ENCODE peak calls at places on chromosomes 7 and 10, in nine cellular contexts. A, T, G, B, W, E, M, H and F are unnamed samples.

GRCh38 chr10:121092341-121093099 is 241.4 kb downstream of the WDR11 start:
- DNase-seq in A (no peak), T (no peak), G (peak), B (no peak), W (no peak), E (no peak), M (peak), H (peak), F (peak)

GRCh38 chr7:690478-691360 is 35.8 kb upstream of the DNAAF5 start:
- DNase-seq in A (no peak), T (no peak), G (peak), B (no peak), W (no peak), E (peak), M (no peak), H (no peak), F (no peak)

GRCh38 chr10:99234067-99234738 is 1.4 kb downstream of the HPSE2 start:
- DNase-seq in A (no peak), T (peak), G (peak), B (no peak), W (no peak), E (peak), M (peak), H (no peak), F (peak)

GRCh38 chr7:36278767-36279171 is 110.9 kb upstream of the ANLN start:
- DNase-seq in A (peak), T (no peak), G (no peak), B (peak), W (peak), E (peak), M (no peak), H (peak), F (no peak)

GRCh38 chr7:101138149-101138870 is 11.4 kb downstream of the SERPINE1 start:
- DNase-seq in A (peak), T (peak), G (peak), B (peak), W (peak), E (peak), M (peak), H (peak), F (peak)

GRCh38 chr7:1323178-1324027 is 90.7 kb downstream of the UNCX start:
- DNase-seq in A (no peak), T (no peak), G (no peak), B (no peak), W (no peak), E (no peak), M (no peak), H (no peak), F (no peak)

GRCh38 chr7:36128448-36129047 is 24.5 kb upstream of the EEPD1 start:
- DNase-seq in A (peak), T (peak), G (peak), B (peak), W (peak), E (peak), M (peak), H (peak), F (peak)

GRCh38 chr10:17059197-17059688 is 70.4 kb downstream of the CUBN start:
- DNase-seq in A (peak), T (peak), G (no peak), B (no peak), W (peak), E (no peak), M (no peak), H (peak), F (peak)

GRCh38 chr10:7039859-7040258 is 371.0 kb downstream of the SFMBT2 start:
- DNase-seq in A (no peak), T (no peak), G (no peak), B (no peak), W (no peak), E (no peak), M (no peak), H (no peak), F (no peak)

GRCh38 chr10:59177031-59177861 is 803 bp downstream of the PHYHIPL start:
- DNase-seq in A (peak), T (peak), G (no peak), B (peak), W (peak), E (no peak), M (no peak), H (peak), F (peak)

GRCh38 chr7:74173491-74173865 is 678 bp upstream of the EIF4H start:
- DNase-seq in A (no peak), T (no peak), G (no peak), B (no peak), W (no peak), E (no peak), M (no peak), H (no peak), F (peak)

GRCh38 chr7:151773795-151774194 is 103.1 kb downstream of the PRKAG2 start:
- DNase-seq in A (no peak), T (no peak), G (no peak), B (no peak), W (no peak), E (no peak), M (no peak), H (no peak), F (no peak)

GRCh38 chr10:132248455-132249231 is 59.1 kb downstream of the STK32C start:
- DNase-seq in A (no peak), T (peak), G (peak), B (no peak), W (no peak), E (no peak), M (peak), H (peak), F (no peak)

GRCh38 chr7:66503036-66503370 is 125.7 kb upstream of the KCTD7 start:
- DNase-seq in A (no peak), T (no peak), G (no peak), B (no peak), W (no peak), E (peak), M (no peak), H (no peak), F (no peak)

GRCh38 chr10:1454428-1454827 is 282.9 kb downstream of the ADARB2 start:
- DNase-seq in A (no peak), T (no peak), G (no peak), B (no peak), W (no peak), E (no peak), M (no peak), H (no peak), F (no peak)

GRCh38 chr10:58573970-58574538 is 61.4 kb downstream of the BICC1 start:
- DNase-seq in A (no peak), T (no peak), G (no peak), B (peak), W (peak), E (no peak), M (no peak), H (no peak), F (no peak)

GRCh38 chr7:157794764-157795101 is 457.9 kb downstream of the DNAJB6 start:
- DNase-seq in A (no peak), T (no peak), G (no peak), B (no peak), W (no peak), E (no peak), M (no peak), H (no peak), F (no peak)

GRCh38 chr7:157302314-157302711 is 34.5 kb upstream of the DNAJB6 start:
- DNase-seq in A (no peak), T (no peak), G (peak), B (peak), W (no peak), E (peak), M (peak), H (peak), F (no peak)

GRCh38 chr7:34158754-34159153 is 253.4 kb downstream of the BMPER start:
- DNase-seq in A (no peak), T (no peak), G (no peak), B (no peak), W (no peak), E (no peak), M (no peak), H (no peak), F (no peak)

GRCh38 chr10:27998178-27998953 is 513 bp downstream of the ODAD2 start:
- DNase-seq in A (no peak), T (no peak), G (peak), B (no peak), W (no peak), E (no peak), M (peak), H (peak), F (peak)

GRCh38 chr10:129637010-129637409 is 170.0 kb downstream of the MGMT start:
- DNase-seq in A (no peak), T (no peak), G (no peak), B (no peak), W (no peak), E (no peak), M (no peak), H (no peak), F (no peak)

GRCh38 chr10:104076743-104077160 is 8.9 kb downstream of the COL17A1 start:
- DNase-seq in A (no peak), T (peak), G (peak), B (no peak), W (no peak), E (no peak), M (peak), H (peak), F (no peak)

GRCh38 chr7:129952164-129952652 is 552 bp downstream of the UBE2H start:
- DNase-seq in A (no peak), T (no peak), G (peak), B (no peak), W (no peak), E (peak), M (peak), H (peak), F (peak)

GRCh38 chr7:149879271-149879711 is 5.5 kb downstream of the ATP6V0E2 start:
- DNase-seq in A (no peak), T (no peak), G (no peak), B (no peak), W (no peak), E (no peak), M (no peak), H (no peak), F (no peak)

GRCh38 chr10:77168161-77168560 is 469.4 kb downstream of the KCNMA1 start:
- DNase-seq in A (no peak), T (no peak), G (no peak), B (no peak), W (no peak), E (no peak), M (no peak), H (peak), F (no peak)

GRCh38 chr10:51832652-51833383 is 133.4 kb upstream of the CSTF2T start:
- DNase-seq in A (peak), T (peak), G (no peak), B (no peak), W (peak), E (peak), M (no peak), H (peak), F (peak)

GRCh38 chr7:4700577-4701235 is 18.6 kb downstream of the FOXK1 start:
- DNase-seq in A (peak), T (peak), G (no peak), B (no peak), W (no peak), E (no peak), M (no peak), H (no peak), F (peak)

DNA sequence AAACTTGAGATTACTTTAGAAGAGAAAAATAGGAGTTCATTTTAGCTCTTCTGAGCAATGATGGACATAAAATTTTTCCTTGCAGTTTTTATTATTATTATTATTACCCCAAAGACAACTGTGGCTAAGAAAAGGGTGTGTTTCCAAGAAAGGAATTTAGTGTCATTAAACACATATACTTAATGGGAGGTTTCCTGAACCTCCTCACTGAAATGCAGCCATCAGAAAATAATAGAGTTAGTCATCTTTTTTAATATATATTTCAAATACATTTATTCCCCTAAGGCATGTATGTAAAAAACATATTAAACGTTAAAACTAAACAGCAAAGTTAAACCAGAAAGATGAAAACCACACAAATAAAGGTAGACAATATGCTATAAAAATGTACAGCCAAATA is 66.8 kb downstream of the CRPPA start:
- DNase-seq in A (no peak), T (no peak), G (no peak), B (no peak), W (no peak), E (no peak), M (no peak), H (peak), F (no peak)
- TF ChIP-seq CTCF in A (no peak), T (no peak), G (no peak), B (no peak), W (no peak), E (no peak), M (no peak), H (no peak), F (no peak)

GRCh38 chr7:117755136-117755535 is 118.1 kb downstream of the CTTNBP2 start:
- DNase-seq in A (no peak), T (no peak), G (no peak), B (no peak), W (no peak), E (no peak), M (no peak), H (no peak), F (no peak)

GRCh38 chr7:117756586-117756985 is 116.7 kb downstream of the CTTNBP2 start:
- DNase-seq in A (no peak), T (no peak), G (no peak), B (no peak), W (no peak), E (no peak), M (no peak), H (no peak), F (no peak)

GRCh38 chr7:117751775-117752174 is 121.5 kb downstream of the CTTNBP2 start:
- DNase-seq in A (no peak), T (no peak), G (no peak), B (no peak), W (no peak), E (no peak), M (no peak), H (no peak), F (no peak)

DNA sequence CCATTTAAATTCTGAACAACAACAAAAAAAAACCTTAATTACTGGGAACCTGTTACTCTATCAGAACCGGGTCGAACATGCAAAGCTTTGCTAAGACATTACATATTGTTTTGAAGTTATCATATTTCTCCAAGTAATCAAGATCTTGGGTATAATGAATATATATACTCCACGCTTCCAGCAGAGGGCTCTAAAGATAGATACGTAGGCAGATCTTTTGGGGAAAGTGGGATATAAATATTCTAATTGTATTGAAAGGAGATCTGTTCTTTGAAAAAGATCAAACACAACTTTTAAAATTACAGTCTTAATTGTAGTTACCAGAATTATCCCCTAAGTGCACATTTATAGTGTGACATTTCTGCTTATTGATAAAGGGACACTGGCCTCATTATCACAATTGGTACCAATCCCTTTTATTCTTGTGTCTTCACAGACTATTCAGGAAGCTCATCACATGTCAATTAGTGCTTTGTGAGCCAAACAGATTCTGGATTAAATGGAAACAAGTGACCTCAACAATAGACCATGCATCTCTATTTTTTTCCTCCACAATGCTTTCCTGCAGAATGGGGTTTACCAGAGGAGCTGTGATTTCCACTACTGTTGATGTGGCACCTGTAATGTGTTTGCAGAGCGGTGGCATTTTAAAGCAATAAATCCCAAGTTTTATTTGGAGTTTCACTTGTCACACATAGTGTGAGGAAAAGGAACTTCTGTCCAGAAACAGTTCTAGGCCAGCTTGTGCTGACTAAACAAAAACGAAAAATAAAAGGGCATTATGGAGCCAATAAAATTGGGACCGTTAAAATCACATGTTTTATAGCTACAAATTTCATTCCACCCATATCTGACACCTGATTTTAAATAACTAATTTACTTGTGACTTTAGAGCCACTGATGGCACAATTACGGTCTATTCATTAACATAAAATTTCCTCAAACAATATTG is 122.4 kb downstream of the CTTNBP2 start:
- DNase-seq in A (no peak), T (peak), G (no peak), B (no peak), W (no peak), E (no peak), M (no peak), H (peak), F (no peak)
- TF ChIP-seq CTCF in A (peak), T (peak), G (peak), B (peak), W (peak), E (peak), M (peak), H (peak), F (peak)

DNA sequence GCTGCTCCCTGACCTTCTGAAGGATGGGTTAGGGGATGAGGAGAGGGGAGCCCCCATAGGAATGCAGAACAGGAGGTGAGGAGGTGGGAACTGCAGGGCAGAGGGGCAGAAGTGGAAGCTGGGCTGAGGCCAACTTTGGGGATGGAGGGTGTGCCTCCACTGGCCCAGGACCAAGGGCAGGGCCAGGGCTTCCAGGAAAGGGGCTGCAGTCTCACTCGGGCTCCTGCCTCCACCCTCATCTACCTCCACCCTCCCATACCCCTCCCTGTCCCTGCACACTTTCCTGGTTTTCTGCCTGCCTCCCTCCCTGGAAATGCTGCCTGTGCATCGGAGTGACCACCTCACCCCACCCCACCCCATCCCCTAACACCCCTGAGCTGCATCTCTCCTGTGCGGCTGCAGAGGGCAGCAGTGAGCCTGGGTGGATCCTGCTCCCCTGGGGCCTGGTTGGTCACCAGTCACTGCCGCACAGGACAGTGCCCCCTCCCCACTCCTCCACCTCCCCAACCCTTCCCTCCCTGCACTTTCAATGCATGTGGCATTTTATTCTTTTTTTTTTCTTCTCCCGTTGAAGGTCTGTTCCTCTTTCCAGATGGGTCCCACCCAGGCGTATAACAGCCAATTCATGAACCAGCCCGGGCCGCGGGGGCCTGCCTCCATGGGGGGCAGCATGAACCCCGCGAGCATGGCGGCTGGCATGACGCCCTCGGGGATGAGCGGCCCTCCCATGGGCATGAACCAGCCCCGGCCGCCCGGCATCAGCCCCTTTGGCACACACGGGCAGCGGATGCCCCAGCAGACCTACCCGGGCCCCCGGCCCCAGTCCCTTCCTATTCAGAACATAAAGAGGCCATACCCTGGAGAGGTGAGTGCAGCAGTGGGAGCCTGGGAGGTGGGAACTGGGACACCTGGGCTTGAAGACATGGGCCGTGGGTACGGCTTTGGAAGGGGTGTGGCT is 54.2 kb upstream of the PPIF start:
- DNase-seq in A (no peak), T (no peak), G (no peak), B (no peak), W (no peak), E (no peak), M (no peak), H (peak), F (no peak)
- TF ChIP-seq CTCF in A (peak), T (peak), G (peak), B (peak), W (peak), E (no peak), M (no peak), H (peak), F (peak)

GRCh38 chr10:11285171-11285570 is 267.5 kb downstream of the CELF2 start:
- DNase-seq in A (no peak), T (no peak), G (no peak), B (no peak), W (no peak), E (no peak), M (no peak), H (no peak), F (no peak)
- TF ChIP-seq CTCF in A (peak), T (no peak), G (no peak), B (peak), W (peak), E (no peak), M (no peak), H (no peak), F (peak)

GRCh38 chr10:78436706-78437406 is 403.2 kb downstream of the RPS24 start:
- DNase-seq in A (no peak), T (no peak), G (no peak), B (no peak), W (no peak), E (peak), M (no peak), H (no peak), F (no peak)

GRCh38 chr10:78436223-78436575 is 402.5 kb downstream of the RPS24 start:
- DNase-seq in A (no peak), T (no peak), G (no peak), B (no peak), W (no peak), E (no peak), M (no peak), H (no peak), F (no peak)

GRCh38 chr10:78437407-78437768 is 403.7 kb downstream of the RPS24 start:
- DNase-seq in A (no peak), T (no peak), G (no peak), B (no peak), W (no peak), E (no peak), M (no peak), H (no peak), F (no peak)

GRCh38 chr10:78438907-78439809 is 405.5 kb downstream of the RPS24 start:
- DNase-seq in A (no peak), T (no peak), G (no peak), B (no peak), W (no peak), E (peak), M (no peak), H (no peak), F (no peak)

GRCh38 chr10:78438094-78438906 is 404.6 kb downstream of the RPS24 start:
- DNase-seq in A (no peak), T (no peak), G (no peak), B (no peak), W (no peak), E (peak), M (peak), H (no peak), F (no peak)
- TF ChIP-seq CTCF in A (no peak), T (no peak), G (no peak), B (no peak), W (no peak), E (no peak), M (peak), H (peak), F (no peak)

GRCh38 chr7:70795948-70796347 is 336.0 kb upstream of the GALNT17 start:
- DNase-seq in A (no peak), T (no peak), G (no peak), B (no peak), W (no peak), E (no peak), M (no peak), H (no peak), F (no peak)
- TF ChIP-seq CTCF in A (no peak), T (no peak), G (no peak), B (no peak), W (no peak), E (no peak), M (no peak), H (no peak), F (no peak)

GRCh38 chr10:111762114-111762513 is 421.5 kb downstream of the GPAM start:
- DNase-seq in A (no peak), T (no peak), G (no peak), B (no peak), W (no peak), E (no peak), M (no peak), H (no peak), F (no peak)
- TF ChIP-seq CTCF in A (no peak), T (no peak), G (no peak), B (no peak), W (no peak), E (no peak), M (no peak), H (no peak), F (no peak)

GRCh38 chr7:2709553-2710165 is 21.7 kb downstream of the AMZ1 start:
- DNase-seq in A (no peak), T (peak), G (peak), B (no peak), W (no peak), E (no peak), M (peak), H (peak), F (peak)
- TF ChIP-seq CTCF in A (peak), T (peak), G (peak), B (peak), W (peak), E (peak), M (peak), H (peak), F (peak)